ENCODE peak calls at places on chromosomes 6 and 20, in six cellular contexts. A, Z, M, Q, Y and O are unnamed samples.

GRCh38 chr20:15708984-15709598 is 864.2 kb downstream of the KIF16B start:
- DNase-seq in Y (no peak), M (peak), A (peak), Z (no peak), Q (peak), O (peak)

GRCh38 chr6:1312444-1313363 is 806 bp downstream of the FOXQ1 start:
- DNase-seq in Z (no peak), Q (no peak), M (peak), A (no peak), Y (no peak), O (no peak)

GRCh38 chr20:13684566-13685222 is 46.0 kb upstream of the TASP1 start:
- DNase-seq in M (no peak), A (no peak), Z (no peak), Q (no peak), Y (no peak), O (peak)

GRCh38 chr6:112701201-112701600 is 354.1 kb downstream of the RFPL4B start:
- DNase-seq in Q (peak), Y (no peak), A (no peak), Z (no peak), M (no peak), O (no peak)

GRCh38 chr20:5133998-5134397 is 7.2 kb downstream of the CDS2 start:
- DNase-seq in Y (no peak), A (no peak), Z (no peak), M (no peak), Q (no peak), O (no peak)

GRCh38 chr20:52031206-52031573 is 160.4 kb downstream of the ZFP64 start:
- DNase-seq in Y (peak), Q (no peak), Z (no peak), M (no peak), A (no peak), O (no peak)

GRCh38 chr6:138673317-138674014 is 100.1 kb upstream of the CCDC28A start:
- DNase-seq in M (no peak), Q (peak), Y (no peak), Z (no peak), A (no peak), O (no peak)

GRCh38 chr6:22146581-22147468 is 150.0 kb downstream of the PRL start:
- DNase-seq in A (peak), Q (no peak), Z (no peak), Y (no peak), M (no peak), O (peak)

GRCh38 chr6:633611-634010 is 23.3 kb downstream of the HUS1B start:
- DNase-seq in Y (no peak), M (no peak), Z (no peak), A (no peak), Q (no peak), O (no peak)

GRCh38 chr6:8335896-8336295 is 99.4 kb downstream of the SLC35B3 start:
- DNase-seq in M (peak), Z (no peak), Y (no peak), A (no peak), Q (no peak), O (no peak)

GRCh38 chr6:138410048-138410735 is 6.2 kb downstream of the HEBP2 start:
- DNase-seq in Y (peak), M (peak), A (no peak), Z (peak), Q (peak), O (no peak)

GRCh38 chr6:2563635-2564034 is 187.1 kb downstream of the MYLK4 start:
- DNase-seq in M (no peak), Y (no peak), A (no peak), Q (no peak), Z (no peak), O (no peak)

GRCh38 chr6:115668781-115669180 is 391.9 kb downstream of the FRK start:
- DNase-seq in Y (no peak), Z (no peak), A (no peak), Q (no peak), M (no peak), O (no peak)

GRCh38 chr6:313917-314316 is 21.6 kb downstream of the DUSP22 start:
- DNase-seq in Y (no peak), A (no peak), M (no peak), Z (no peak), Q (no peak), O (no peak)

GRCh38 chr20:63652192-63652980 is 838 bp downstream of the STMN3 start:
- DNase-seq in A (no peak), Y (no peak), Q (no peak), M (no peak), Z (no peak), O (peak)

GRCh38 chr6:102015431-102015830 is 621.9 kb downstream of the GRIK2 start:
- DNase-seq in Q (no peak), M (no peak), Z (no peak), Y (no peak), A (no peak), O (no peak)

GRCh38 chr6:170097505-170098427 is 193.1 kb downstream of the DLL1 start:
- DNase-seq in Q (no peak), A (no peak), M (no peak), Z (no peak), Y (no peak), O (no peak)

GRCh38 chr6:147559016-147559415 is 50.5 kb downstream of the SAMD5 start:
- DNase-seq in M (peak), Y (no peak), A (no peak), Q (no peak), Z (no peak), O (no peak)

GRCh38 chr6:33061987-33062386 is 11.5 kb downstream of the HLA-DPA1 start:
- DNase-seq in Q (peak), Y (no peak), A (no peak), Z (no peak), M (no peak), O (no peak)

GRCh38 chr6:122697458-122697857 is 82.1 kb upstream of the FABP7 start:
- DNase-seq in Q (no peak), Y (no peak), A (no peak), M (no peak), Z (no peak), O (no peak)

GRCh38 chr20:53040678-53041674 is 68.8 kb downstream of the TSHZ2 start:
- DNase-seq in Y (no peak), Q (no peak), M (peak), A (no peak), Z (no peak), O (no peak)

GRCh38 chr20:4062721-4063606 is 47.6 kb upstream of the RNF24 start:
- DNase-seq in M (no peak), Y (no peak), Z (no peak), A (no peak), Q (no peak), O (no peak)

GRCh38 chr20:4061989-4062388 is 46.6 kb upstream of the RNF24 start:
- DNase-seq in A (no peak), M (no peak), Q (no peak), Z (no peak), Y (no peak), O (no peak)

GRCh38 chr20:4064118-4064962 is 49.0 kb upstream of the RNF24 start:
- DNase-seq in Y (no peak), M (peak), Q (peak), Z (no peak), A (peak), O (no peak)

GRCh38 chr20:4065405-4065841 is 50.1 kb upstream of the RNF24 start:
- DNase-seq in M (no peak), A (no peak), Q (peak), Z (no peak), Y (no peak), O (no peak)

DNA sequence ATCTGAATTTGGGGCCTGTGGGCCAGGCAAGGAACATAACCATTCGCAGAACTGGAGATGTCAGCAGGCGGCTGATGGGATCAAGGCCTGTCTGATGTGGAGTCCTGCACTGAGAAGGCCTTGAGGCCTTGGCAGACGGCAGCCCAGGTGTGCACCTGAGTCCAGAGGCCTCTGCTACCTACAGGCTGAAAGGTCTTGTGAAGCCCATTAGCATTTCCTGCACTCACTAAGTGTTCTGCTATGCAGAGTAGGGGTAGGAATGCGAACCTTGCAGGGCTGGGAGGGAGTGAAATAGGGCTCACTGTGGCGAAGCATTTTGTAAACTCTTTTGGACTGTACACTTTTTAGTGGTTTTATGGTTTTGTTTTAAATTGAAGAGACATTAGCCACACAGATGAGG is 48.3 kb upstream of the RNF24 start:
- DNase-seq in A (no peak), Q (no peak), M (no peak), Y (no peak), Z (no peak), O (no peak)
- H3K27ac ChIP-seq in A (no peak), Q (no peak), M (peak), Y (peak), Z (peak), O (peak)

GRCh38 chr20:22554391-22554790 is 30.0 kb downstream of the FOXA2 start:
- DNase-seq in Z (no peak), Y (no peak), M (no peak), A (no peak), Q (no peak), O (no peak)
- H3K27ac ChIP-seq in Z (no peak), Y (no peak), M (no peak), A (no peak), Q (no peak), O (no peak)

DNA sequence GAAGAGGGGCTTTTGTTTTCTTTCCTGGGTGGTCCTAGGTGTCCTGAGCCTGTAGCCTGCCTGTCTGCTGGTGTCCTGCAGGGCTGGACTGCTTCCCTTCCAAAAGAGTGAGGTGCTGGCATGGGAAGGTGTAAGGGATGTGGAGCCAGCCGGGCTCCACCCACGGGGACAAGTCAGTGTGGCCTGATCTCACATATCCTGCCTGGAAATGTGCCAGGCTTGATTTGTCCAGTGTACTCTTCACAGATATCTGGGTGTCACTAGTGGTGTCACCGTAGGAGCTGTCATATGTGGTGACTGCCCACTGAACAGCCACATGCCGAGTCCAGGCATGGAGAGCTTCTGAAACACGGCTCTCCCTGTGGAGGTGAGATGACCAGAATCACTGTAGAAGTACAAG is 55.6 kb downstream of the CDH4 start:
- DNase-seq in Y (no peak), Z (no peak), A (no peak), Q (no peak), M (no peak), O (no peak)
- H3K27ac ChIP-seq in Y (no peak), Z (no peak), A (no peak), Q (no peak), M (no peak), O (no peak)

GRCh38 chr6:75281643-75282042 is 2.9 kb downstream of the TMEM30A start:
- DNase-seq in Y (no peak), Q (no peak), A (no peak), Z (no peak), M (no peak), O (no peak)

GRCh38 chr6:75279418-75279817 is 5.2 kb downstream of the TMEM30A start:
- DNase-seq in Y (no peak), M (no peak), A (no peak), Q (no peak), Z (no peak), O (no peak)

GRCh38 chr6:75275067-75275466 is 9.5 kb downstream of the TMEM30A start:
- DNase-seq in A (no peak), Z (peak), Q (peak), Y (peak), M (no peak), O (no peak)

GRCh38 chr6:75280131-75280855 is 4.3 kb downstream of the TMEM30A start:
- DNase-seq in M (no peak), A (no peak), Y (no peak), Z (no peak), Q (peak), O (no peak)

DNA sequence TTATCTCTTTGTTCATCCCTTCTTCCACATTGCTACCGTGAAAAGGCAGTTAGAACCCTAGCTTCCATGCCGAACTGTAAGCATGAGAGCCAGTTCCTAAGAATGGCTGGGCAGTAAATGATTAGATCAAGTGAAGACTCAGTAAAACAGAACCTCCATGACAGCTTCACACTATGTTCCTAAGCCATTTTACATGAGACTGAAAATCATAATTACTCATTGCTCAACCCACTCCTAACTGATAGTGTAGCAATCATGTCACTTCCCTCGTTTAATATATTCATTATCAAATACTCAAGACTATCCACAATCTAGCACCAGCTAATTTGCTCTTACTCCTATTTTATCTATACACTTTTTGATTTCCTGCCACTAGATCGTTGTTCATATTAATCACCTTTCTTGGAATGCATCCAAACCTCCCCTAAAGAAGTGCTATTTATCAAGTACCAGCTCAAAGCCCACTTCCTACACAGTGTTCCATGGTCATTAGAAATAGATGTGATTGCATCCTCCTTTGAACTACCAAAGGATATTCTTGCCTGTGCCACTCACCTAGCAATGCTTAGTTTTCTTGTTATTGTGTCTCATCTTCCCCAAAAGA is 6.0 kb downstream of the TMEM30A start:
- DNase-seq in Y (no peak), M (no peak), Z (no peak), A (no peak), Q (no peak), O (no peak)
- H3K27ac ChIP-seq in Y (no peak), M (no peak), Z (no peak), A (no peak), Q (no peak), O (no peak)

DNA sequence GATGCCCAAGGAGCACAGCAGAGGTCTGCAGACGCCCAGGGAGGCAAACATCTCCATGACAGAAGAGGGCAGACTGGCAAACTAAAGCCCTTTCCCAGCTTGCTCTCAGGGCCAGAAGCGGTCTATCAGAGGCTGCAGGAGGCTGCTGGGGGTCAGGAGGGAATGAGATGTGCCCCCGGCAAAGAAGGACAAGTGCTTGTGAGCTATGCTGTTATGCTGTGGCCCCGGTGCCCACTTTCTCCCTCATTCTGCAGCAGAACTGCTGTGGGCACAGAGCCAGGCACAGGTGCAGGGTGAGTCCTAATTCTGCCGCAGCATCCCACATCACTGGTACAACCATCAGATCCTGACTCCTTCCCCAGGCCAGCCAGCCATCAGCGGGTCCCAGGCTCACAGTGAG is 46.4 kb downstream of the LRFN2 start:
- DNase-seq in Y (no peak), Q (no peak), M (no peak), Z (no peak), A (no peak), O (no peak)
- H3K27ac ChIP-seq in Y (no peak), Q (no peak), M (no peak), Z (no peak), A (no peak), O (no peak)

GRCh38 chr6:45442716-45443115 is 65.0 kb upstream of the SUPT3H start:
- DNase-seq in Y (no peak), Q (no peak), Z (no peak), A (no peak), M (no peak), O (no peak)

GRCh38 chr6:45445749-45446454 is 68.2 kb upstream of the SUPT3H start:
- DNase-seq in Y (peak), A (peak), Q (peak), M (peak), Z (peak), O (peak)

GRCh38 chr6:45447721-45448120 is 70.0 kb upstream of the SUPT3H start:
- DNase-seq in Z (no peak), M (no peak), Q (no peak), Y (no peak), A (no peak), O (no peak)

GRCh38 chr6:45447005-45447404 is 69.3 kb upstream of the SUPT3H start:
- DNase-seq in M (no peak), A (no peak), Q (no peak), Y (no peak), Z (no peak), O (no peak)

GRCh38 chr6:45445364-45445748 is 67.6 kb upstream of the SUPT3H start:
- DNase-seq in Z (no peak), Y (no peak), A (no peak), Q (no peak), M (no peak), O (no peak)
- H3K27ac ChIP-seq in Z (peak), Y (peak), A (no peak), Q (peak), M (peak), O (peak)

DNA sequence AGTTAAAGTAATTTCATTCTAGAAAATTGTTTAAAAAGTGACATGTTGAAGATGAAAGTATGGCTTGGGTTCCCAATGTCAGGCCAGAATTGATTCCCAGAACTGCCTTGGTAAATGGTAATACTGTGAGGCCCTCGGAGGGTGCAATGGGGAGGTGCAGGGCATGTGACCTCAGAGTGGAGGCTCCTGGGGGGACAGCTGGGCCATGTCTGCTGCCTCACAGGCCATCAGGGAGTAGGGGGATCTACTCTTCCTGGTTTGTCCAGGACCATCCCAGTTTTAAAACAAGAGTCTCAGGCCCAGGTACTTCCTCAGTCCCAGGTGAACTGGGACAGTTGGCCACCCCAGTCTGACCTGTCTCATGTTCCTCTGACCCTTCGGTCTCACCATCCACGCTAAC is 55.3 kb upstream of the SNX9 start:
- DNase-seq in Q (no peak), A (no peak), Z (no peak), M (no peak), Y (no peak), O (no peak)
- H3K27ac ChIP-seq in Q (no peak), A (no peak), Z (no peak), M (no peak), Y (no peak), O (no peak)

DNA sequence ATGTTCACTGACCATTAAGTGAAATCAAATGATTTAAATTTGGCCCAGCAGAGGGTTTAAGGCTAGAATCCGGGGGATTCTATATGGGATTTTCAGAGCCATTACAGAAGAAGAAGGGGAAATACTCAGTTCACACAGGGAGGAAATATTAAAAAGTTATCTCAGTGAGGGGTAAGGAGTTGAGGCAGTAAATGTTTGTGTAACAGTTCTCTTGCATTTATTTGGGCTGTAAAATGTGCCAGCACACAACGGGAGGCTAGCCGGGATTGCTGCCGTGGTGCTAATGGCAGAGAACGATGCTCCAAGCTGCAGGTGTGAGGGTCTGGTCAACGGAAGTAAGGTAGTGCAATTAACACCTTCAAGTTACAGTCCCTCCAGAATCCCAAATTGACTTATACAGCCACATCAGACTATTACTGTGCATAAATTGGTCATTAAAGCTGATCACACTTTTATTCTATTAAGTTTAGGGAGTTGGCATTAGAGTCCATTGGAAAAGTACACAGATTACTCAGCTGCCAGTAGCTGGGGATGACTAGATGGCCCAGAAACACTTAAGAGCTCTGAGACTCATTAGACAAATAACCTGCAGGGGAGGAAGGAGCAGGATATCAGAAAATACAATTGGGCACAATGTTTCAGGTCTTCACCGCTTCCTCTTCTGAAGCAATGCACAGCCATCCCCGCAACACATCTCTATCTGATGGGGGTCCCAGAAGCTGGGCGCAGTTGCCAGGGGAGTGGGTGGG is 31.3 kb downstream of the PPP1R3G start:
- DNase-seq in Q (no peak), M (no peak), Z (no peak), A (no peak), Y (no peak), O (no peak)
- H3K27ac ChIP-seq in Q (no peak), M (no peak), Z (no peak), A (no peak), Y (no peak), O (no peak)